ENCODE peak calls at places on chromosomes 13 and 19, in five cellular contexts. L, I, S, U and V are unnamed samples.

GRCh38 chr19:19381007-19381926 is 24.2 kb upstream of the GATAD2A start:
- DNase-seq in U (no peak), I (no peak), L (no peak), S (peak; percentile 60), V (no peak)

GRCh38 chr19:7230826-7231225 is 63.4 kb downstream of the INSR start:
- DNase-seq in U (no peak), I (peak; percentile 75), S (peak; percentile 75), L (peak; percentile 49), V (no peak)

GRCh38 chr19:54172413-54172763 is 572 bp downstream of the TMC4 start:
- DNase-seq in S (peak; percentile 48), I (no peak), L (no peak), U (no peak), V (no peak)

GRCh38 chr13:90997951-90998350 is 349.5 kb upstream of the MIR17HG start:
- DNase-seq in S (no peak), I (no peak), L (no peak), U (no peak), V (no peak)

GRCh38 chr19:42452590-42452989 is 9.8 kb upstream of the CXCL17 start:
- DNase-seq in S (no peak), I (no peak), U (no peak), L (no peak), V (no peak)

GRCh38 chr19:47725759-47726401 is 12.7 kb downstream of the EHD2 start:
- DNase-seq in I (no peak), S (no peak), L (no peak), U (peak; percentile 6), V (peak; percentile 94)

GRCh38 chr13:29583073-29583785 is 12.3 kb downstream of the SLC7A1 start:
- DNase-seq in L (no peak), S (no peak), U (no peak), I (no peak), V (peak; percentile 62)

GRCh38 chr19:1990230-1991017 is 25.1 kb downstream of the BTBD2 start:
- DNase-seq in I (peak; percentile 26), L (no peak), S (no peak), U (no peak), V (no peak)

GRCh38 chr19:30381366-30381765 is 9.2 kb downstream of the ZNF536 start:
- DNase-seq in I (no peak), S (no peak), U (no peak), L (no peak), V (no peak)

GRCh38 chr13:49494645-49495044 is 1.1 kb upstream of the PHF11 start:
- DNase-seq in S (no peak), L (no peak), U (no peak), I (no peak), V (peak; percentile 1)

GRCh38 chr19:18975011-18975410 is 34.0 kb upstream of the HOMER3 start:
- DNase-seq in L (no peak), U (no peak), S (no peak), I (no peak), V (no peak)

GRCh38 chr19:1251503-1252220 is 3.3 kb downstream of the MIDN start:
- DNase-seq in I (peak; percentile 74), L (peak; percentile 69), U (no peak), S (peak; percentile 88), V (no peak)

GRCh38 chr19:57191141-57192063 is at the start of gene ZNF264:
- DNase-seq in L (peak; percentile 94), S (peak; percentile 92), U (peak; percentile 93), I (peak; percentile 91), V (peak; percentile 86)

GRCh38 chr13:105814219-105814901 is 721.1 kb downstream of the EFNB2 start:
- DNase-seq in I (no peak), L (no peak), U (no peak), S (no peak), V (peak; percentile 69)

GRCh38 chr19:56350416-56351045 is 35.9 kb upstream of the ZSCAN5A start:
- DNase-seq in S (peak; percentile 55), I (no peak), L (no peak), U (peak; percentile 36), V (peak; percentile 49)

GRCh38 chr19:1566392-1567115 is 1.6 kb downstream of the MEX3D start:
- DNase-seq in L (peak; percentile 87), I (peak; percentile 85), S (peak; percentile 66), U (no peak), V (peak; percentile 78)

GRCh38 chr19:18194208-18194530 is 1.2 kb downstream of the MPV17L2 start:
- DNase-seq in L (no peak), U (no peak), I (no peak), S (no peak), V (no peak)

GRCh38 chr19:47512948-47513319 is 1.9 kb downstream of the NAPA start:
- DNase-seq in U (no peak), L (no peak), S (no peak), I (no peak), V (no peak)

GRCh38 chr19:50803633-50804419 is 13.6 kb downstream of the ACP4 start:
- DNase-seq in L (no peak), U (no peak), I (no peak), S (no peak), V (no peak)

GRCh38 chr13:43122706-43123268 is 99.4 kb downstream of the DNAJC15 start:
- DNase-seq in S (no peak), L (no peak), I (no peak), U (no peak), V (no peak)

GRCh38 chr19:14112809-14113385 is 4.7 kb downstream of the PRKACA start:
- DNase-seq in L (no peak), U (no peak), S (no peak), I (peak; percentile 87), V (no peak)

GRCh38 chr13:50420720-50421456 is 405.6 kb downstream of the KCNRG start:
- DNase-seq in U (no peak), S (no peak), L (no peak), I (no peak), V (no peak)

GRCh38 chr19:35266149-35266903 is 2.4 kb upstream of the USF2 start:
- DNase-seq in L (peak; percentile 26), U (no peak), S (no peak), I (peak; percentile 45), V (no peak)

DNA sequence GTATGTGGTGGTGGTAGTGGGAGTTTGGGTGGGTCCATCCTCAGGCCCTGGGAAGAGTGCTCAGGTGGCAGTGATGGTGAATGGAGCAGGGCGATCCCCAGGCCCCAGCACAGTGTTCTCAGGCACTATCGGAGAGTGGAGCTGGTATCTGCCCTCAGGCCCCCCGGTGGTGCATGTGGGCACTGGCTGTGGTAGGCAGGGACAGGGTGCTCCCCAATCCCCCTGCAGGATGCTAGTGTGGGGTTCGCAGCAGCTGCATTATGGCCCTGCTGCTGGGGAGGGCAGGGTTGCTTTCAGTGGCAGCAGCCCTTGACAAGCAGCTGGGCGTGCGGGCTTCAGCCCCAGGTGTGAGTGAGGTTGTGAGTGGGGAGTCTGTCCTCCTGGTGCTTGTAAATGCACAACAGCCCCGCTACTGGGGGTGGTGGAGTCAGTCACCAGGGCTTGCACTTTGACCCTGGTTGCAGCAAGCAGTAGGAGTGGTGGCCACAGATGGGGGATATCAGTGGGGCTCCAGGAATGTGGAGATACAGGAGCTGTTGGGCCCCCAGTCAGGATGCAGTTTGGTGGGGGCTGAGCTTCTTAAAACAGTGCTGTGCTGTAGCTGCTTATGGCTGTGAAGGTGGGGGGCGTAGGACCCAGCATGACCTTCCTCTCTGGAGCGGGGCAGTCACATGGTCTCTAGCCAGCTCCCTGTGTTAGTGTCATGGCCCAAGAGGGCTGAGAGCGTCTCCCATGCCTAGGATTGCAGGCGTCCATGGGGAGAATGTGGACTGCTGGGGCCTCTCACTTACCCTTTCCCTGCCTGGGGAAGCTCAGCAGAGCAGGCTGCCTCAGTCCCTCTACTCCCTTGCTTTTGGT is 38.7 kb upstream of the ARHGEF7 start:
- DNase-seq in I (no peak), S (no peak), L (no peak), U (no peak), V (no peak)
- TF ChIP-seq CTCF in I (no peak), S (no peak), L (no peak), U (no peak), V (no peak)

DNA sequence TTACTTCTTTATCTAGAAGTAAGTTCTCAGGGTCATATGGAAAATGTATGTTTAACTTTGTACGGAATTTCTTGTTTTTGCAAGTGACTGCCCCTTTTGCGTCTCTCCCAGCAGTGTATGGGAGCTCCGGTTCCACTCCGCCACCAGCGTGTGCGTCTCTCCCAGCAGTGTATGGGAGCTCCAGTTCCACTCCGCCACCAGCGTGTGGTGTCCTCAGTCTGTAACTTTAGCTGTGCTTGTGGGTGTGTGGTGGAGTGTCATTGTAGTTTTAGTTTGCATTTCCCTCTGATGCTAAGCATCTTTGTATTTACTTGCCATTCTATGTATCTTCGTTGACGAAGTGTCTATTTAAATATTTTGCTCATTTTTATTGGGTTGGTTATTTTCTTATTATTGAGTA is 2.4 kb downstream of the CUL4A start:
- DNase-seq in U (no peak), S (no peak), L (no peak), I (no peak), V (no peak)
- TF ChIP-seq CTCF in U (no peak), S (no peak), L (no peak), I (no peak), V (no peak)

GRCh38 chr13:33799950-33800592 is 17.9 kb upstream of the RFC3 start:
- DNase-seq in L (no peak), U (no peak), I (no peak), S (no peak), V (peak; percentile 18)
- TF ChIP-seq CTCF in L (peak; percentile 45), U (peak; percentile 42), I (no peak), S (peak; percentile 43), V (peak; percentile 12)

GRCh38 chr13:97810152-97810551 is 143.3 kb upstream of the IPO5 start:
- DNase-seq in U (no peak), I (no peak), L (no peak), S (no peak), V (peak; percentile 48)
- TF ChIP-seq CTCF in U (no peak), I (no peak), L (peak; percentile 56), S (peak; percentile 25), V (peak; percentile 54)

DNA sequence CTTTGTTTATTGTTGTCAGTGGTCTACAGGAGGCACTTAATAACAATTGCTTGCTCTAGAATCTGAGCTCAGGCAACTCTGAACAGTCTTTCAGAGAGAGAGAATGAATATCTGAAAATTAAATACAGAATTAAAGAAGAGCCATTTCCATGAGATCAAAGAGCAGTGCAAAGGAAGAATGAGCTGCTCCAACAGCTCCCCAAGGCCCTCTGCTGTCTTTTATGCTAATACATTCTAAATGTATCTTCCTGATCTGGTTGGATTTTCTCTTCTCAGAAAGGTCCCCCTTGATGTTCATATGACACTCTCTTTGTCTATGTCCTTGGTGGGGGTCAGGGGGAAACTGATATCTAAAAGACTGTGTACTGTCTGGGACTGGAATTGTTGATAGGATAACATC is 1029.6 kb downstream of the PCDH9 start:
- DNase-seq in I (no peak), U (no peak), L (no peak), S (no peak), V (no peak)
- TF ChIP-seq CTCF in I (no peak), U (no peak), L (no peak), S (no peak), V (no peak)

GRCh38 chr19:38710928-38711725 is 33.1 kb downstream of the CAPN12 start:
- DNase-seq in L (no peak), U (no peak), I (no peak), S (no peak), V (no peak)

GRCh38 chr19:38710416-38710702 is 33.9 kb downstream of the CAPN12 start:
- DNase-seq in I (no peak), U (no peak), L (no peak), S (no peak), V (no peak)

GRCh38 chr19:38713227-38713649 is 31.0 kb downstream of the CAPN12 start:
- DNase-seq in S (peak; percentile 77), U (no peak), L (no peak), I (peak; percentile 90), V (no peak)

GRCh38 chr19:38712161-38712748 is 32.0 kb downstream of the CAPN12 start:
- DNase-seq in S (no peak), U (no peak), I (no peak), L (no peak), V (no peak)

GRCh38 chr19:38711726-38712153 is 32.5 kb downstream of the CAPN12 start:
- DNase-seq in U (no peak), S (peak; percentile 55), L (no peak), I (peak; percentile 72), V (no peak)
- TF ChIP-seq CTCF in U (no peak), S (no peak), L (no peak), I (no peak), V (no peak)